ENCODE peak calls at places on chromosomes 3 and 15, in six cellular contexts. Z is caudate nucleus; T is neural progenitor cell; I is left ventricle myocardium inferior; V is cardiac muscle cell; M is CD8-positive, alpha-beta T cell. F is an unnamed sample.
A peak's percentile ranks its signal among the peaks of the same experiment; 100 is the strongest.

GRCh38 chr3:56288258-56288657 is 180.0 kb downstream of the ERC2 start:
- DNase-seq in Z (no peak), T (no peak), I (no peak), V (no peak), M (no peak), F (no peak)

GRCh38 chr15:81160312-81161214 is 26.5 kb downstream of the CFAP161 start:
- DNase-seq in Z (no peak), T (no peak), I (peak; percentile 65), V (no peak), M (no peak), F (peak; percentile 27)

GRCh38 chr15:70974004-70974832 is 81.6 kb downstream of the LRRC49 start:
- DNase-seq in Z (no peak), T (peak; percentile 9), I (no peak), V (peak; percentile 25), M (no peak), F (peak; percentile 18)

GRCh38 chr15:71705151-71705550 is 105.2 kb upstream of the NR2E3 start:
- DNase-seq in Z (no peak), T (peak; percentile 30), I (no peak), V (no peak), M (no peak), F (no peak)

GRCh38 chr15:42491540-42492225 is 742 bp upstream of the ZNF106 start:
- DNase-seq in Z (no peak), T (no peak), I (no peak), V (no peak), M (no peak), F (no peak)

GRCh38 chr15:101637549-101638318 is 14.4 kb downstream of the TM2D3 start:
- DNase-seq in Z (no peak), T (no peak), I (no peak), V (no peak), M (no peak), F (peak; percentile 22)

GRCh38 chr15:58475573-58476524 is 44.1 kb downstream of the LIPC start:
- DNase-seq in Z (no peak), T (peak; percentile 86), I (no peak), V (no peak), M (no peak), F (no peak)

GRCh38 chr3:100737334-100737733 is 28.0 kb downstream of the TFG start:
- DNase-seq in Z (no peak), T (peak; percentile 68), I (no peak), V (peak; percentile 53), M (no peak), F (no peak)

GRCh38 chr3:195352895-195353488 is 82.0 kb upstream of the XXYLT1 start:
- DNase-seq in Z (no peak), T (no peak), I (no peak), V (no peak), M (no peak), F (peak; percentile 18)

GRCh38 chr3:137204409-137204808 is 246.6 kb downstream of the IL20RB start:
- DNase-seq in Z (no peak), T (no peak), I (no peak), V (no peak), M (no peak), F (no peak)

GRCh38 chr3:126208618-126209256 is 28.4 kb upstream of the ALDH1L1 start:
- DNase-seq in Z (no peak), T (no peak), I (peak; percentile 82), V (no peak), M (no peak), F (peak; percentile 83)

GRCh38 chr15:72486144-72486543 is 12.0 kb downstream of the ARIH1 start:
- DNase-seq in Z (no peak), T (no peak), I (no peak), V (no peak), M (no peak), F (no peak)

GRCh38 chr3:141460097-141460704 is 26.6 kb upstream of the RASA2 start:
- DNase-seq in Z (peak; percentile 73), T (peak; percentile 92), I (peak; percentile 83), V (peak; percentile 91), M (peak; percentile 88), F (no peak)

GRCh38 chr15:29934251-29934650 is 112.0 kb upstream of the TJP1 start:
- DNase-seq in Z (no peak), T (no peak), I (no peak), V (no peak), M (no peak), F (no peak)

GRCh38 chr15:39942101-39942752 is 8.3 kb downstream of the EIF2AK4 start:
- DNase-seq in Z (no peak), T (no peak), I (no peak), V (no peak), M (no peak), F (no peak)

GRCh38 chr3:151197981-151198767 is 4.8 kb downstream of the GPR171 start:
- DNase-seq in Z (no peak), T (no peak), I (no peak), V (no peak), M (no peak), F (no peak)

GRCh38 chr3:130383424-130383823 is 38.0 kb downstream of the COL6A5 start:
- DNase-seq in Z (no peak), T (no peak), I (no peak), V (no peak), M (no peak), F (no peak)

GRCh38 chr15:57541805-57542504 is 49.7 kb upstream of the MYZAP start:
- DNase-seq in Z (no peak), T (peak; percentile 70), I (peak; percentile 61), V (peak; percentile 69), M (no peak), F (no peak)

DNA sequence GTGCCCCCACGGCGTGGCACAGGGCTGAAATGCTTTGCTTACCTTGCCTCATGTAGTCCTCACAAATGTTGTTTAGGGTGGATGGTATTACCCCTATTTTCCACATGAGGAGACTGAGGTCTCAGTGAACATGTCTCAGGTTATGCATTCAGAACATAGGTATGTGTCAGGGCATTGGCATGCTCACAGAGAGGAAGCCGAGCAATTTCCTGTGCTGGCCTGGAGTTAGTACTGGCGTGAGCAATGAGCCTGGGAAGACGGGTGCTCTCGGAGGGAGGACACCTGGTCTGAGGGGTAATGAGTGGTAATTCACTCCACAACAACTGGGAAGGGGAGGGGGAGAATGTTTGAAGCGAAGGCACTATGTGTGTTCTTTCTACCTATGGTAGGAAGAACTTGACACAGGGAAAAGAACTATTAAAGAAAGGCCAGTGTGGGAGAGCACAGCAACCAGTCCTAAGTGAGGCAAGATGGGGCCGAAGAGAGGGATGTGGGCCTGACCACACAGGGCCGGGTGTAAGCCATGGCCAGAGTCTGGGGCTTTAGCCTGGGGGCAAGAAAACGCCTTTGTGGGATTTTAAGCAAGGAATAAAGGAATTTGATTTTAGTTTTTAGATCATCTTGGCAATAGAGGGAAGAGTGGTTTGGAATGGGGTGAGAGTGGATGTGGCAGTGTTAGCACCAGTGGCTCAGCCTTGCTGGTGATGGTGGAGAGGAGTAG is 4.9 kb upstream of the FAM131A start:
- DNase-seq in Z (no peak), T (no peak), I (no peak), V (no peak), M (no peak), F (peak; percentile 80)
- H3K27ac ChIP-seq in Z (no peak overlapping the region), T (no peak overlapping the region), I (peak overlapping the region; percentile 44), V (peak overlapping the region; percentile 50), M (no peak overlapping the region), F (peak overlapping the region; percentile 97)

DNA sequence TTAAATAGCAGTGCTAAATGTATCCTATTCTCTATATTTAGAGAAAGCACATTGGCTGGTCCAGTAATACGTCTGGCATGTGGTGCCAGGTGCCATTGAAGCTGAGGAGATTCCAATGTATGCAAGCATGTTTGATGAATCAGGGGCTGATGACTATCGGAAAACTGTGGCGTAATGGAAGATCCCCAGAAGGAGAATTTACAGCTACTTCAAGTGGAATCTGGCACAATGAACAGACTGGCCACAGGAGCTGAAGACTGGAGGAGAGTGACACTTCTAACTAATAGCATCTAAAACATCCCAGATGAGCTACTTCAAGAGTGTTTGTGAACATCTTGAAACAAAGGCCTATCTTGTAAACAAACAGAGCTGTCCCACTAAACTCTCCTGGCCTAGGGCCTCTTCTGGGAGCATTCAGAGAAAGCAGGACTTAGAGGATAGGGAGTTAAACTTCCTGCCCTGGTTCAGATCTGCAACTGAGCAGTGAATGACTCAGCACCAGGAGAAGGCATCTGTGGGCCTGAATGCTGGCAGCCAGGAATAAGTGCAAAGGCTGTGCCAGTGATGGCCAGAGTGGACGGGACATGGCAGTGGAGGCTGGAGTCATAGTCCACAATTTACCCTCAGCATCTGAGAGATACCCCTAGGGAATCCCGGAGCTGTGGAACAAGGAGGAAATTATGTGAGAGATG is 15.3 kb upstream of the ACTC1 start:
- DNase-seq in Z (no peak), T (no peak), I (no peak), V (no peak), M (no peak), F (peak; percentile 48)
- H3K27ac ChIP-seq in Z (no peak overlapping the region), T (no peak overlapping the region), I (no peak overlapping the region), V (peak overlapping the region; percentile 31), M (no peak overlapping the region), F (peak overlapping the region; percentile 76)

GRCh38 chr3:45032113-45032512 is 6.0 kb downstream of the CLEC3B start:
- DNase-seq in Z (no peak), T (no peak), I (no peak), V (no peak), M (no peak), F (no peak)

GRCh38 chr3:45038096-45038455 is 12.0 kb downstream of the CLEC3B start:
- DNase-seq in Z (no peak), T (no peak), I (no peak), V (no peak), M (no peak), F (no peak)

GRCh38 chr3:45033799-45034198 is 7.7 kb downstream of the CLEC3B start:
- DNase-seq in Z (no peak), T (no peak), I (no peak), V (no peak), M (no peak), F (no peak)

GRCh38 chr3:45034612-45035252 is 8.6 kb downstream of the CLEC3B start:
- DNase-seq in Z (no peak), T (no peak), I (peak; percentile 71), V (no peak), M (no peak), F (no peak)

GRCh38 chr3:45035441-45036301 is 9.6 kb downstream of the CLEC3B start:
- DNase-seq in Z (no peak), T (peak; percentile 56), I (no peak), V (peak; percentile 30), M (no peak), F (no peak)
- H3K27ac ChIP-seq in Z (no peak overlapping the region), T (no peak overlapping the region), I (peak overlapping the region; percentile 71), V (no peak overlapping the region), M (no peak overlapping the region), F (no peak overlapping the region)

DNA sequence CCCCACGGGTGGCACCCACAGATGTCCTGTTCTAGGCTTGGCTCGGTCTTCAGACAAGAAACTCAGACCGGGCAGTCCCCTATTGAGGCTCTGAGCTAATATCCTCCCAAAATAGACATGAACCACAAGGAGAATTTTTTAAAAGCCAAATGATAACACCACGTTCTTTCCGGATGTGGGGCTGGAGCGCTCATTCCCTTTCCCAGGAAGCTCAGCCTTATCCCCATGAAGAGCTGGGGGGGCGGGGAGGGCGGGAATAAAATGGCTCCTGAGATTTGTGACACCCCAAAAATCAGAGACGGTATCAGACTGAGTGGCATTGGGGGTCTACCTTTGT is 1.1 kb downstream of the SLC6A1 start:
- DNase-seq in Z (no peak), T (no peak), I (no peak), V (no peak), M (no peak), F (no peak)
- H3K27ac ChIP-seq in Z (peak overlapping the region; percentile 98), T (no peak overlapping the region), I (peak overlapping the region; percentile 36), V (no peak overlapping the region), M (no peak overlapping the region), F (no peak overlapping the region)

GRCh38 chr3:169410430-169410829 is 253.1 kb downstream of the MECOM start:
- DNase-seq in Z (no peak), T (no peak), I (no peak), V (no peak), M (no peak), F (no peak)
- H3K27ac ChIP-seq in Z (no peak overlapping the region), T (no peak overlapping the region), I (no peak overlapping the region), V (no peak overlapping the region), M (no peak overlapping the region), F (no peak overlapping the region)

GRCh38 chr3:52254608-52255007 is 9.0 kb downstream of the PPM1M start:
- DNase-seq in Z (no peak), T (no peak), I (no peak), V (no peak), M (no peak), F (no peak)
- H3K27ac ChIP-seq in Z (no peak overlapping the region), T (no peak overlapping the region), I (no peak overlapping the region), V (no peak overlapping the region), M (peak overlapping the region; percentile 76), F (peak overlapping the region; percentile 70)

F was measured in epithelial cell of prostate.